ENCODE peak calls at places on chromosomes 3 and 15, in four cellular contexts. O is thoracic aorta, W is psoas muscle, G is MM.1S. S is an unnamed sample.

GRCh38 chr3:152190636-152191183 is 78.0 kb upstream of the MBNL1 start:
- DNase-seq in O (no peak), W (no peak), G (no peak), S (no peak)

GRCh38 chr3:129054605-129055104 is 5.9 kb upstream of the GP9 start:
- DNase-seq in O (no peak), W (no peak), G (no peak), S (no peak)

GRCh38 chr3:116669576-116669975 is 40.0 kb upstream of the TUSC7 start:
- DNase-seq in O (no peak), W (no peak), G (no peak), S (no peak)

GRCh38 chr3:10726787-10727186 is 89.2 kb upstream of the SLC6A11 start:
- DNase-seq in O (no peak), W (no peak), G (no peak), S (no peak)

GRCh38 chr15:65603559-65603958 is 7.4 kb downstream of the INTS14 start:
- DNase-seq in O (no peak), W (no peak), G (no peak), S (no peak)

GRCh38 chr3:149764302-149764701 is 12.0 kb upstream of the COMMD2 start:
- DNase-seq in O (no peak), W (no peak), G (no peak), S (no peak)

GRCh38 chr3:157868168-157868567 is 238.1 kb downstream of the SHOX2 start:
- DNase-seq in O (no peak), W (no peak), G (no peak), S (no peak)

GRCh38 chr3:13014755-13015285 is 58.4 kb downstream of the IQSEC1 start:
- DNase-seq in O (no peak), W (no peak), G (peak; percentile 21), S (peak; percentile 59)

GRCh38 chr3:69008980-69009379 is 4.5 kb downstream of the EOGT start:
- DNase-seq in O (no peak), W (no peak), G (no peak), S (no peak)

GRCh38 chr15:61197187-61197586 is 31.9 kb downstream of the RORA start:
- DNase-seq in O (no peak), W (no peak), G (no peak), S (no peak)

GRCh38 chr3:186653984-186654383 is 11.8 kb upstream of the HRG start:
- DNase-seq in O (no peak), W (no peak), G (no peak), S (no peak)

GRCh38 chr3:149553781-149554451 is 79.4 kb downstream of the TM4SF4 start:
- DNase-seq in O (no peak), W (no peak), G (no peak), S (no peak)

GRCh38 chr3:107271787-107272387 is 105.4 kb upstream of the CCDC54 start:
- DNase-seq in O (no peak), W (no peak), G (peak; percentile 49), S (no peak)

GRCh38 chr3:16252243-16252978 is 12.3 kb downstream of the DPH3 start:
- DNase-seq in O (no peak), W (no peak), G (no peak), S (no peak)

GRCh38 chr3:197352382-197352781 is 54.0 kb upstream of the DLG1 start:
- DNase-seq in O (peak; percentile 59), W (peak; percentile 93), G (no peak), S (no peak)

GRCh38 chr3:57100046-57100695 is 39.7 kb downstream of the SPATA12 start:
- DNase-seq in O (peak; percentile 22), W (no peak), G (peak; percentile 81), S (no peak)

DNA sequence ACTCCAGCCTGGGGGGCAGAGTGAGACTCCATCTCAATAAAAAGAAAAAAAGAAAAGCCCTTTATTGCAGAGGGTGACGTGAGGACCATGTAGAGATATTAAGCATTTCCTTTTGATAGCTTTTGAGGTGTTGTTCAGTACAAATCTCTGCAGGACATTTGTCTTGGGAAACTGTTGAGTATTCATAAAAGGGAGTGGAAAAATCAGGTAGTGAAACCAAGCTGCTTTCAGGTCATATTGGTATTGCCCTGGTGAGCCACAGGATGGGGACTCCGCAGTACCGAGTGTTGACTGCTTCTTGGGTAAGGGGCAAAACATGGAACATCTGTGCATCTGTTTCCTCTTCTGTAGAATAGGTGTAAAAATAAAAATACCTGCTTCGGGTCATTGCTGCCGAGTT is 9.9 kb downstream of the ITPR1 start:
- DNase-seq in O (no peak), W (no peak), G (peak; percentile 59), S (no peak)
- H3K4me1 ChIP-seq in O (peaks cover 53% of the 10 kb centered on the region), W (no peaks in the 10 kb centered on the region), G (peaks cover 25% of the 10 kb centered on the region), S (peaks cover 17% of the 10 kb centered on the region)

GRCh38 chr3:7713724-7714123 is 787.9 kb upstream of the LMCD1 start:
- DNase-seq in O (no peak), W (no peak), G (no peak), S (no peak)
- TF ChIP-seq CTCF in O (no peak), W (no peak), G (no peak), S (no peak)

DNA sequence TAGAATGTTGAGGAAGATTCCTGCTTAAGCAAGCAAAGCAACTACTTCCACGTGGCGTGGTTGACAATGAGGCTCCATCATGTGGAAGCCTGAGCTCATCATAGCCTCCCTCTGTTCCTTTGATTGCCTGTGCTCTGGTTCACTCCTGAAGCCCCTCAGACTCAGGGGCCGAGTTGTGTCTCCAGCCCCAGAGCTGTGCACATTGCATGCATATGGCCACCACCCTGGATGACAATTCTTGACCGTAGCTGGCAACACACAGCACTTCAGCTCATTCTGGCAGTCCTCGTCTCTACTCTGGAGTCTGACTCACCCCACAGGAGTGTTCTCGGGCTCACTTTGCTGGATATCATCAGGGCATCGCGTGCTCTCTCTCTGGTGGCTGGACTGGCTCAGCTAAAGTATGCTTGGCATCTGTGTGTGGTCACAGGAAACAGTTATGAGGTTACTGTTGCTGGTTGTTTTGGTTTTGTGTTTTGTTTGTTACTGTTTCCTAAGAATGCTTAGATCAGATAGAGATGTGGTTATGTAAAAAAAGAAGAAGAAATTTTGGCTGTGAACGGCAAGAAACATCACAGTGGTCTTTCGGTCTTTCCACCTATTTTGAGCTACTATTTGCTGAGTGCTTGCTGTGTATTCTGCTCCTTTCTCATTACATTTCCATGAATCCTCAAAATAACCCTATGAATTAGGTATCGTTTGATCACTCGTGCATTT is 41.6 kb upstream of the MRPS22 start:
- DNase-seq in O (no peak), W (peak; percentile 39), G (peak; percentile 37), S (no peak)
- H3K4me1 ChIP-seq in O (no peaks in the 10 kb centered on the region), W (no peaks in the 10 kb centered on the region), G (no peaks in the 10 kb centered on the region), S (no peaks in the 10 kb centered on the region)

GRCh38 chr15:99492716-99493115 is 73.1 kb upstream of the MEF2A start:
- DNase-seq in O (no peak), W (no peak), G (no peak), S (no peak)
- TF ChIP-seq CTCF in O (no peak), W (no peak), G (no peak), S (no peak)

DNA sequence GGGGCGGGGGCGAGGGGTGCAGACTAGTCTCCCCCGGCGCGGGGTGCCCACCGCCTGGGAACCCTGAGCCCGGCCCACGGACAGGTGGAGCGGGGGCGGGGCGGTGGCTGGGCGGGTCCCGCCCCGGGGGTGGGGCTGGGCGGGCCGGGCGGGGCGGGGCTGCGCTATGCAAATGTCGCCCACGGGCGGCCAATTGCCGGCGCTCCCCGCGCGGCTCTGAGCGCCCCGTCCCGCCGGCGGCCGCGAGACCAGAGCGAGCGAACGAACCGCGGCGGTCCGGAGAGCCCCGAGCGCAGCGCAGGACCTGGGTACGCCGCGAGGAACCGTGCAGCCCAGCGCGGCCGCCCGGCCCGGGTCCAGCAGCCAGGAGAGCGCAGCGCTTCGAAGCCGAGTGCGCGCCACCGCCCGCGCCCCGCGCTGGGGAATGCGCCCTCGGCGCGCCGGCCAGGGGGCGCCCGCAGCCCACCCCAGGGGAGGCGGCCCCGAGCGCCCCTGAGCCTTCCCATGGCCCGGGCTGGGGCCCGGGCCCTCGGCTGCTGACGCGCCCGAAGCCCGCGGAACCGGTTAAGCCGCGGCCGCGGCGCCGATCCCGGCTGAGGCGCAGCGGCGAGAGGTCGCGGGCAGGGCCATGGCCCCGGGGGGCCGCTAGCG is at the start of gene SEMA3F:
- DNase-seq in O (no peak), W (peak; percentile 84), G (peak; percentile 76), S (peak; percentile 88)
- H3K4me1 ChIP-seq in O (peaks cover 74% of the 10 kb centered on the region), W (peaks cover 13% of the 10 kb centered on the region), G (peaks cover 4% of the 10 kb centered on the region), S (peaks cover 31% of the 10 kb centered on the region)

GRCh38 chr15:36275656-36276055 is 303.8 kb upstream of the CDIN1 start:
- DNase-seq in O (no peak), W (no peak), G (no peak), S (no peak)
- TF ChIP-seq CTCF in O (no peak), W (no peak), G (no peak), S (no peak)

GRCh38 chr3:38630070-38630469 is 19.4 kb downstream of the SCN5A start:
- DNase-seq in O (no peak), W (no peak), G (no peak), S (no peak)
- H3K4me1 ChIP-seq in O (no peaks in the 10 kb centered on the region), W (no peaks in the 10 kb centered on the region), G (peaks cover 9% of the 10 kb centered on the region), S (no peaks in the 10 kb centered on the region)